ENCODE peak calls at places on chromosomes 12 and 14, in five cellular contexts. Q is gastrocnemius medialis, J is transverse colon, R is esophagus squamous epithelium, C is body of pancreas. G is an unnamed sample.
A peak's percentile ranks its signal among the peaks of the same experiment; 100 is the strongest.

GRCh38 chr14:24279301-24280186 is 8.1 kb upstream of the RABGGTA start:
- DNase-seq in Q (no peak), R (no peak), C (peak; percentile 66), J (no peak), G (no peak)

GRCh38 chr12:120733574-120733973 is 7.9 kb downstream of the ACADS start:
- DNase-seq in R (no peak), J (no peak), Q (no peak), C (no peak), G (no peak)

GRCh38 chr14:61860294-61860918 is 98.2 kb downstream of the SNAPC1 start:
- DNase-seq in C (peak; percentile 59), J (peak; percentile 52), R (no peak), Q (no peak), G (no peak)

GRCh38 chr12:46112364-46112763 is 122.0 kb upstream of the SCAF11 start:
- DNase-seq in R (no peak), C (no peak), Q (no peak), J (no peak), G (no peak)

GRCh38 chr12:24853588-24853987 is 95.3 kb downstream of the BCAT1 start:
- DNase-seq in Q (no peak), C (no peak), J (no peak), R (no peak), G (no peak)

GRCh38 chr14:88554458-88555286 is at the start of gene PTPN21:
- DNase-seq in R (no peak), Q (peak; percentile 51), C (peak; percentile 77), J (peak; percentile 84), G (peak; percentile 85)

GRCh38 chr12:122830517-122831214 is 4.6 kb upstream of the HIP1R start:
- DNase-seq in Q (no peak), C (no peak), J (peak; percentile 50), R (no peak), G (no peak)

GRCh38 chr14:54329082-54329695 is 67.6 kb upstream of the CDKN3 start:
- DNase-seq in Q (no peak), J (peak; percentile 34), R (no peak), C (peak; percentile 38), G (peak; percentile 23)

GRCh38 chr12:76942276-76942675 is 63.5 kb upstream of the CSRP2 start:
- DNase-seq in C (no peak), J (no peak), Q (no peak), R (no peak), G (no peak)

GRCh38 chr12:68675098-68675842 is 11.5 kb upstream of the NUP107 start:
- DNase-seq in R (no peak), J (peak; percentile 64), C (peak; percentile 34), Q (no peak), G (no peak)

GRCh38 chr12:2959194-2959507 is at the start of gene TEAD4:
- DNase-seq in R (no peak), C (peak; percentile 82), Q (peak; percentile 30), J (peak; percentile 71), G (peak; percentile 40)

GRCh38 chr14:21081521-21082184 is 11.5 kb downstream of the ARHGEF40 start:
- DNase-seq in C (no peak), J (no peak), Q (no peak), R (no peak), G (no peak)

GRCh38 chr12:75047885-75048525 is 161.6 kb downstream of the KCNC2 start:
- DNase-seq in Q (no peak), J (no peak), C (no peak), R (no peak), G (no peak)

GRCh38 chr14:55772521-55772920 is 192.5 kb downstream of the KTN1 start:
- DNase-seq in Q (no peak), R (no peak), J (no peak), C (no peak), G (no peak)

GRCh38 chr14:80100681-80101080 is 110.6 kb downstream of the DIO2 start:
- DNase-seq in Q (no peak), J (no peak), C (no peak), R (no peak), G (no peak)

GRCh38 chr12:81811066-81811777 is 52.1 kb upstream of the PPFIA2 start:
- DNase-seq in R (no peak), Q (no peak), C (peak; percentile 7), J (no peak), G (no peak)

GRCh38 chr12:131008461-131009270 is 55.0 kb downstream of the ADGRD1 start:
- DNase-seq in R (no peak), J (no peak), C (no peak), Q (no peak), G (no peak)

GRCh38 chr12:68557011-68557715 is 53.5 kb upstream of the RAP1B start:
- DNase-seq in J (no peak), Q (no peak), C (no peak), R (no peak), G (no peak)

GRCh38 chr12:96375173-96375572 is 25.1 kb downstream of the CDK17 start:
- DNase-seq in R (no peak), Q (no peak), C (peak; percentile 15), J (peak; percentile 33), G (no peak)

GRCh38 chr12:93563807-93564538 is 8.5 kb upstream of the SOCS2 start:
- DNase-seq in R (no peak), J (no peak), C (peak; percentile 20), Q (no peak), G (no peak)

GRCh38 chr12:93197067-93197593 is 180.6 kb upstream of the NUDT4 start:
- DNase-seq in Q (no peak), C (no peak), J (no peak), R (no peak), G (no peak)

GRCh38 chr12:48263617-48264016 is 60.5 kb upstream of the OR10AD1 start:
- DNase-seq in C (no peak), Q (no peak), R (no peak), J (no peak), G (no peak)

GRCh38 chr12:19150273-19150895 is 20.9 kb downstream of the PLEKHA5 start:
- DNase-seq in C (no peak), R (no peak), Q (no peak), J (no peak), G (no peak)

GRCh38 chr12:124767075-124767821 is 96.4 kb downstream of the SCARB1 start:
- DNase-seq in R (peak; percentile 13), C (peak; percentile 74), J (peak; percentile 83), Q (peak; percentile 54), G (peak; percentile 88)

GRCh38 chr12:81866081-81866480 is 106.9 kb upstream of the PPFIA2 start:
- DNase-seq in R (no peak), C (no peak), J (no peak), Q (no peak), G (no peak)

GRCh38 chr14:105087308-105087962 is 22.2 kb upstream of the GPR132 start:
- DNase-seq in J (no peak), R (no peak), C (peak; percentile 42), Q (no peak), G (peak; percentile 71)

GRCh38 chr14:32010561-32011188 is 66.4 kb upstream of the ARHGAP5 start:
- DNase-seq in R (no peak), Q (no peak), J (no peak), C (no peak), G (no peak)

GRCh38 chr14:79408696-79409095 is 802.6 kb downstream of the DIO2 start:
- DNase-seq in C (no peak), R (no peak), J (no peak), Q (no peak), G (no peak)

GRCh38 chr14:93319958-93320357 is 12.9 kb downstream of the BTBD7 start:
- DNase-seq in J (no peak), C (no peak), R (no peak), Q (no peak), G (no peak)

GRCh38 chr14:104278214-104278534 is 139.8 kb downstream of the KIF26A start:
- DNase-seq in R (no peak), J (no peak), C (no peak), Q (no peak), G (no peak)

GRCh38 chr14:60169722-60170121 is 4.5 kb upstream of the DHRS7 start:
- DNase-seq in Q (no peak), C (no peak), J (no peak), R (no peak), G (no peak)

DNA sequence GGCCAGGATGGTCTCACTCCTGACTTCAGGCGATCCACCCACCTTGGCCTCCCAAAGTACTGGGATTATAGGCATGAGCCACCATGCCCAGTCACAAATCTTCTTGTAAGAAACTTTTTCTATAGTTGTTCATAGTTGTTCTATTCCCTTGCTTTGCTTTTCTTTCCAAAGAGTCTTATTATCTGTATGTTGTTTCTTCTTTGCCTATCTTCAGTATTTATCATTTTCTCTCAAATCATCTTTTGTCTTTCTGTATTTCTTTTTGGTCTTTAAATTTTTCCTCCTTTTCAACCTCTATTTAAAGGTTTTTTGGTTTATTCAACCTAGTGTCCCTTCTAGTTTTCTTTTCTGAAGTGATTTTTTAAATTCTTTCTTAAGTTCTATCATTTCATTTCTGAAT is 68.7 kb downstream of the LRP6 start:
- DNase-seq in J (no peak), C (no peak), R (no peak), Q (no peak), G (no peak)
- H3K27ac ChIP-seq in J (no peak overlapping the region), C (no peak overlapping the region), R (no peak overlapping the region), Q (no peak overlapping the region), G (no peak overlapping the region)

GRCh38 chr12:10610188-10610587 is 3.2 kb downstream of the MAGOHB start:
- DNase-seq in Q (no peak), C (no peak), R (no peak), J (no peak), G (no peak)

GRCh38 chr12:10613334-10614055 is at the start of gene MAGOHB:
- DNase-seq in Q (peak; percentile 82), C (peak; percentile 97), R (peak; percentile 71), J (peak; percentile 98), G (peak; percentile 93)

GRCh38 chr12:10614056-10614370 is 604 bp upstream of the MAGOHB start:
- DNase-seq in Q (no peak), J (no peak), C (no peak), R (no peak), G (no peak)

GRCh38 chr12:10612954-10613333 is 465 bp downstream of the MAGOHB start:
- DNase-seq in R (no peak), J (no peak), C (no peak), Q (no peak), G (no peak)

GRCh38 chr12:10612110-10612509 is 1.3 kb downstream of the MAGOHB start:
- DNase-seq in Q (no peak), J (no peak), C (no peak), R (no peak), G (no peak)
- H3K4me3 ChIP-seq in Q (no peak overlapping the region), J (no peak overlapping the region), C (no peak overlapping the region), R (peak overlapping the region; percentile 62), G (peak overlapping the region; percentile 91)

GRCh38 chr12:113232787-113233585 is 11.7 kb downstream of the TPCN1 start:
- DNase-seq in C (peak; percentile 57), J (peak; percentile 44), Q (peak; percentile 93), R (no peak), G (no peak)
- TF ChIP-seq POLR2A in C (no peak), J (no peak), Q (peak; percentile 79), R (no peak), G (no peak)

GRCh38 chr12:84161296-84161695 is 751.3 kb downstream of the SLC6A15 start:
- DNase-seq in R (no peak), J (no peak), C (no peak), Q (no peak), G (no peak)

GRCh38 chr12:84157170-84157569 is 755.4 kb downstream of the SLC6A15 start:
- DNase-seq in R (no peak), Q (no peak), J (no peak), C (no peak), G (no peak)

GRCh38 chr12:84159245-84159644 is 753.4 kb downstream of the SLC6A15 start:
- DNase-seq in R (no peak), Q (no peak), J (no peak), C (no peak), G (no peak)
- H3K27ac ChIP-seq in R (no peak overlapping the region), Q (no peak overlapping the region), J (no peak overlapping the region), C (no peak overlapping the region), G (no peak overlapping the region)

G was measured in ovary.